ENCODE peak calls at places on chromosomes 6 and 20, in six cellular contexts. B is activated T-cell treated with anti-CD3 and anti-CD28 coated beads, Interleukin-2, amount 50 U/mL, for 4 hours; D is activated CD8-positive, alpha-beta memory T cell treated with anti-CD3 and anti-CD28 coated beads, Interleukin-2, amount 10 ng/mL, durations not matched to agents 7 days and 5 days; Y is T-cell; K is omental fat pad; V is aorta. O is an unnamed sample.

GRCh38 chr6:13251242-13251641 is 77.1 kb downstream of the TBC1D7 start:
- ATAC-seq in B (no peak), D (no peak), Y (no peak), K (no peak), V (no peak), O (no peak)

GRCh38 chr20:36314734-36315544 is 8.8 kb downstream of the DLGAP4 start:
- ATAC-seq in B (no peak), D (peak), Y (no peak), K (no peak), V (no peak), O (no peak)

GRCh38 chr6:23174781-23175361 is 605.5 kb downstream of the HDGFL1 start:
- ATAC-seq in B (peak), D (no peak), Y (no peak), K (peak), V (no peak), O (no peak)

GRCh38 chr6:85660181-85660611 is 17.5 kb upstream of the SYNCRIP start:
- ATAC-seq in B (no peak), D (no peak), Y (no peak), K (no peak), V (peak), O (no peak)

GRCh38 chr6:1560281-1561058 is 49.2 kb upstream of the FOXC1 start:
- ATAC-seq in B (no peak), D (no peak), Y (no peak), K (no peak), V (no peak), O (no peak)

GRCh38 chr6:157726892-157727628 is 96.0 kb upstream of the SNX9 start:
- ATAC-seq in B (no peak), D (no peak), Y (no peak), K (peak), V (peak), O (no peak)

GRCh38 chr6:49522710-49523593 is 23.2 kb downstream of the GLYATL3 start:
- ATAC-seq in B (no peak), D (no peak), Y (no peak), K (no peak), V (no peak), O (no peak)

GRCh38 chr20:62668441-62669027 is 26.2 kb downstream of the SLCO4A1 start:
- ATAC-seq in B (no peak), D (no peak), Y (peak), K (peak), V (peak), O (no peak)

GRCh38 chr6:25181923-25182322 is 97.3 kb upstream of the CARMIL1 start:
- ATAC-seq in B (peak), D (peak), Y (no peak), K (peak), V (no peak), O (no peak)

GRCh38 chr6:169224185-169224695 is 29.4 kb downstream of the THBS2 start:
- ATAC-seq in B (no peak), D (no peak), Y (no peak), K (peak), V (peak), O (no peak)

GRCh38 chr20:49766979-49767419 is 45.6 kb upstream of the SLC9A8 start:
- ATAC-seq in B (no peak), D (peak), Y (no peak), K (peak), V (no peak), O (no peak)

GRCh38 chr6:50785921-50786320 is 32.8 kb upstream of the TFAP2B start:
- ATAC-seq in B (no peak), D (no peak), Y (no peak), K (no peak), V (no peak), O (no peak)